ENCODE peak calls at places on chromosomes 12 and 14, in seven cellular contexts. L is A549, A is ovary, F is NB4, U is transverse colon, Y is esophagus muscularis mucosa, Q is heart right ventricle. M is an unnamed sample.

GRCh38 chr14:100076133-100076532 is 10.9 kb downstream of the EVL start:
- DNase-seq in L (peak), A (no peak), F (peak), U (no peak), Y (peak), Q (no peak), M (peak)

GRCh38 chr12:45342848-45343247 is 127.0 kb downstream of the ANO6 start:
- DNase-seq in L (no peak), A (no peak), F (no peak), U (no peak), Y (no peak), Q (no peak), M (no peak)

GRCh38 chr14:21467620-21468019 is 9.1 kb downstream of the RAB2B start:
- DNase-seq in L (no peak), A (no peak), F (no peak), U (no peak), Y (no peak), Q (no peak), M (peak)

GRCh38 chr12:116528498-116528897 is 30.7 kb upstream of the MAP1LC3B2 start:
- DNase-seq in L (no peak), A (no peak), F (no peak), U (no peak), Y (no peak), Q (no peak), M (no peak)

GRCh38 chr12:132161796-132162507 is 17.7 kb downstream of the NOC4L start:
- DNase-seq in L (no peak), A (peak), F (no peak), U (no peak), Y (no peak), Q (peak), M (no peak)

GRCh38 chr12:34295366-34296142 is 273.3 kb downstream of the ALG10 start:
- DNase-seq in L (no peak), A (no peak), F (no peak), U (peak), Y (no peak), Q (no peak), M (no peak)

GRCh38 chr12:89552376-89552775 is 26.5 kb upstream of the POC1B start:
- DNase-seq in L (no peak), A (no peak), F (no peak), U (no peak), Y (no peak), Q (no peak), M (peak)

GRCh38 chr12:45231515-45232145 is 15.7 kb downstream of the ANO6 start:
- DNase-seq in L (no peak), A (no peak), F (no peak), U (no peak), Y (no peak), Q (no peak), M (peak)

GRCh38 chr12:117818400-117818799 is 150.4 kb downstream of the KSR2 start:
- DNase-seq in L (no peak), A (no peak), F (no peak), U (no peak), Y (no peak), Q (no peak), M (no peak)

DNA sequence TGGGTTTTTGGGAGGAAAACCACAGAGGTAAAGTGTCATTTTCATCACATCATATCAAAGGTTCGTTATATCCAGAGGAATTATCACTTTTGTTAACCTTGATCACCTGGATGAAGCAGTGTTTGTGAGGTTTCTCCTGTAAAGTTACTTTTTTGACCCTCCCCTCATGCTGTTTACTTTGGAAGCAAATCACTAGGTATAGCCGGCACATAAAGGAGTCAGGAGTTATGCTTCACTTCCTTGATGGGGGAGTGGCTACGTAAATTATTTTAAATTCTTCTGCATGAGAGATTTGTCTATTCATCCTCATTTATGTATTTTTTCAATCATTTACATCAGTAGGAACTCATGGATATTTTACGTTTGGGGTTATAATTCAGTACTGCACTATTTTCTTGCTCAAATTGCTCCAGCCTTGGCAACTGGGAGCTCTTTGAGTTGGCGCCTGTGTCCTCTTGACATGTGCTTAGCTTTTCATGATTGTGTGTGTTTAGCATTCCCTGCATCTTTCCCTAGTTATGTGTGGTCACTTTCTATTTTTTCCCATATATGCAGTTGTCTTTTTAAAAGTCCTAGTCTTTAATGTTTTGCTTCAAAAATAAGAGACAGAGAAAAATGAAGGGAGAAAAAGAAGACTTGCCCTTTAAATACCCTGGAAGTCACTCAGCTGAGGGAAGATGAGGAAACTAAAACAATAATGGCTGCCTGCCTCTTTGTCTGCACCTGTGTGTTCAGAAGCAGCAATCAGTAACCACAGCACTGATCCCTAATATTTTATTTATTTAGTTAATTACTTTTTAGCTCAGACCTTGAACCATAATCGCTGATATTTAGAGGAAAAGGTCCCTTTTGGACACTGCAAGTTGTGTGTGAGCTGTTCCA is 62.1 kb downstream of the ZNF641 start:
- DNase-seq in L (no peak), A (no peak), F (no peak), U (no peak), Y (no peak), Q (no peak), M (no peak)
- TF ChIP-seq CTCF in L (no peak), A (no peak), F (no peak), U (no peak), Y (no peak), Q (no peak), M (no peak)

GRCh38 chr14:101558739-101559240 is 2.5 kb upstream of the DIO3 start:
- DNase-seq in L (no peak), A (peak), F (no peak), U (no peak), Y (no peak), Q (no peak), M (no peak)

GRCh38 chr14:101560534-101561113 is 671 bp upstream of the DIO3 start:
- DNase-seq in L (no peak), A (no peak), F (no peak), U (no peak), Y (no peak), Q (no peak), M (no peak)

GRCh38 chr14:101561145-101561896 is at the start of gene DIO3:
- DNase-seq in L (no peak), A (no peak), F (no peak), U (peak), Y (no peak), Q (no peak), M (peak)

GRCh38 chr14:101559250-101559623 is 2.1 kb upstream of the DIO3 start:
- DNase-seq in L (no peak), A (no peak), F (no peak), U (no peak), Y (no peak), Q (no peak), M (no peak)

GRCh38 chr14:101559624-101560533 is 1.4 kb upstream of the DIO3 start:
- DNase-seq in L (no peak), A (peak), F (no peak), U (peak), Y (no peak), Q (peak), M (peak)
- H3K4me3 ChIP-seq in L (no peak), A (peak), F (no peak), U (peak), Y (peak), Q (peak), M (no peak)

GRCh38 chr14:32013083-32013482 is 64.0 kb upstream of the ARHGAP5 start:
- DNase-seq in L (no peak), A (no peak), F (no peak), U (no peak), Y (no peak), Q (no peak), M (no peak)

GRCh38 chr14:32012062-32012461 is 65.0 kb upstream of the ARHGAP5 start:
- DNase-seq in L (no peak), A (no peak), F (no peak), U (no peak), Y (no peak), Q (no peak), M (peak)

GRCh38 chr14:32010561-32011188 is 66.4 kb upstream of the ARHGAP5 start:
- DNase-seq in L (peak), A (no peak), F (no peak), U (no peak), Y (peak), Q (no peak), M (no peak)

GRCh38 chr14:32011225-32011624 is 65.9 kb upstream of the ARHGAP5 start:
- DNase-seq in L (no peak), A (no peak), F (no peak), U (no peak), Y (peak), Q (no peak), M (no peak)

GRCh38 chr14:32012571-32012970 is 64.5 kb upstream of the ARHGAP5 start:
- DNase-seq in L (no peak), A (no peak), F (no peak), U (no peak), Y (no peak), Q (no peak), M (no peak)
- TF ChIP-seq CTCF in L (no peak), A (no peak), F (no peak), U (no peak), Y (no peak), Q (no peak), M (no peak)

GRCh38 chr14:68696721-68697495 is 96.0 kb downstream of the ZFP36L1 start:
- DNase-seq in L (no peak), A (no peak), F (no peak), U (no peak), Y (no peak), Q (no peak), M (no peak)

GRCh38 chr14:68693926-68694325 is 98.9 kb downstream of the ZFP36L1 start:
- DNase-seq in L (no peak), A (no peak), F (no peak), U (no peak), Y (no peak), Q (no peak), M (no peak)

GRCh38 chr14:68694516-68695235 is 98.2 kb downstream of the ZFP36L1 start:
- DNase-seq in L (no peak), A (no peak), F (peak), U (no peak), Y (no peak), Q (no peak), M (peak)

GRCh38 chr14:68695871-68696665 is 96.8 kb downstream of the ZFP36L1 start:
- DNase-seq in L (no peak), A (no peak), F (no peak), U (no peak), Y (no peak), Q (no peak), M (no peak)

DNA sequence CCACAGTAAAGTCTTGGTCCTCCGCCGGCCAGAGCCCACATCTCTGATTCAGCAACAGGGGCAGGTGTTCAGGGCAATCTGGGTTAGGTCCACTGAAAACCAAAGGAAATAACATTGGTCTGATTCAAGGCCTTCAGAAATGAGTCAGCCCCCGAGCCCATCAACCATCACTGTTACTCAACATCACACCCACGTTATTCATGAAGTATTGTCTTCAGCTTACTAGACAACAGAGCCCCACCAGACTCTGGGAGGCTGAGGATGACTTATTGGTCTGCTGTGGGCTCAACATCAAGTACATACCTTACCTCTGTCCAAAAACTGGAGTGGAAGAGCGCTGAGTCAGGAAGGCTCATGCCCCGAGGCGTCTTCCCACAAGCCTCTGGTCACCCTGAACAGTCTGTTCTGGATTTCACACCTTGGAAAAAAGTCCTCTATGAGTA is 97.5 kb downstream of the ZFP36L1 start:
- DNase-seq in L (peak), A (no peak), F (peak), U (no peak), Y (no peak), Q (no peak), M (peak)
- H3K4me3 ChIP-seq in L (no peak), A (no peak), F (no peak), U (no peak), Y (no peak), Q (no peak), M (no peak)

GRCh38 chr12:99387661-99388060 is 259.9 kb upstream of the GARIN6 start:
- DNase-seq in L (no peak), A (no peak), F (no peak), U (no peak), Y (no peak), Q (no peak), M (no peak)

GRCh38 chr12:99393763-99394162 is 253.8 kb upstream of the GARIN6 start:
- DNase-seq in L (no peak), A (no peak), F (no peak), U (no peak), Y (no peak), Q (no peak), M (no peak)

GRCh38 chr12:99392091-99392850 is 255.3 kb upstream of the GARIN6 start:
- DNase-seq in L (no peak), A (no peak), F (no peak), U (no peak), Y (no peak), Q (no peak), M (no peak)

GRCh38 chr12:99389751-99390150 is 257.8 kb upstream of the GARIN6 start:
- DNase-seq in L (no peak), A (no peak), F (no peak), U (no peak), Y (no peak), Q (no peak), M (no peak)

DNA sequence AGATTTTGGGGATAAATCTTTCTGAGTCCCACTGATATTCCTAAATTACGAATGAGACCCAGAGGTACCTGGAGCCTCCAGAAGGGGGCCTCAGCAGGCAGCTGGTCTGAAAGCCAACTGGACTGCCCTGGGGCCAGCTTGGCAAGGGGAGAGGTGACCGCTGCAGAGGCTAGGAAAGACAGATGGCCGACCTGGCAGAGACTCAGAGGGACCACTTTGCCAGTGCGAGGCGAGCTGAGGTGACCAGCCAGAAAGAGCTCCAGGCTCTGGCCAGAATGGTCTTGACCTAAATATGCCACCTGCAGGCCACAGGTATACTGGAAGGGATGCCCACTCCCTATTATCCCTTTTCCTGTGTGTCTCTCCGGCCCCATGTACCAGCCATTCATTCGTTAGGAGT is 256.8 kb upstream of the GARIN6 start:
- DNase-seq in L (peak), A (no peak), F (peak), U (no peak), Y (no peak), Q (no peak), M (no peak)
- TF ChIP-seq CTCF in L (peak), A (no peak), F (peak), U (no peak), Y (no peak), Q (no peak), M (peak)

GRCh38 chr14:98167702-98168101 is 1104.3 kb downstream of the BCL11B start:
- DNase-seq in L (no peak), A (no peak), F (no peak), U (no peak), Y (peak), Q (no peak), M (no peak)

GRCh38 chr14:98170580-98170979 is 1101.4 kb downstream of the BCL11B start:
- DNase-seq in L (no peak), A (no peak), F (no peak), U (no peak), Y (no peak), Q (no peak), M (no peak)

GRCh38 chr14:98168196-98168985 is 1103.6 kb downstream of the BCL11B start:
- DNase-seq in L (no peak), A (no peak), F (no peak), U (no peak), Y (peak), Q (no peak), M (no peak)

GRCh38 chr14:98167253-98167652 is 1104.7 kb downstream of the BCL11B start:
- DNase-seq in L (no peak), A (no peak), F (no peak), U (no peak), Y (peak), Q (no peak), M (no peak)

GRCh38 chr14:98169170-98169587 is 1102.8 kb downstream of the BCL11B start:
- DNase-seq in L (no peak), A (no peak), F (no peak), U (no peak), Y (no peak), Q (no peak), M (no peak)
- H3K4me3 ChIP-seq in L (no peak), A (no peak), F (no peak), U (no peak), Y (no peak), Q (no peak), M (no peak)

M was measured in choroid plexus epithelial cell.